ENCODE peak calls at places on chromosomes 2 and 18, in four cellular contexts. D is body of pancreas, U is A549, T is upper lobe of left lung. I is an unnamed sample.

GRCh38 chr2:237141556-237141955 is 55.9 kb downstream of the COPS8 start:
- ATAC-seq in U (no peak), D (peak; percentile 47), T (peak; percentile 50), I (no peak)

GRCh38 chr2:72843301-72843700 is 17.5 kb upstream of the EXOC6B start:
- ATAC-seq in D (no peak), T (no peak), U (no peak), I (no peak)

GRCh38 chr2:27906074-27906473 is 15.5 kb downstream of the BABAM2 start:
- ATAC-seq in T (no peak), D (no peak), U (no peak), I (no peak)

GRCh38 chr18:2442726-2443275 is 128.5 kb downstream of the METTL4 start:
- ATAC-seq in T (no peak), U (no peak), D (no peak), I (no peak)

GRCh38 chr18:6971823-6972478 is 145.6 kb downstream of the LAMA1 start:
- ATAC-seq in D (no peak), T (no peak), U (no peak), I (no peak)

GRCh38 chr2:16663121-16663905 is 2.3 kb downstream of the CYRIA start:
- ATAC-seq in U (no peak), D (no peak), T (peak; percentile 36), I (no peak)

GRCh38 chr2:12170151-12170550 is 423.7 kb downstream of the LPIN1 start:
- ATAC-seq in U (no peak), T (peak; percentile 6), D (no peak), I (peak; percentile 21)

GRCh38 chr2:69505710-69506109 is 68.5 kb upstream of the NFU1 start:
- ATAC-seq in D (no peak), T (peak; percentile 70), U (no peak), I (no peak)

GRCh38 chr2:85231242-85231805 is 96.5 kb downstream of the TGOLN2 start:
- ATAC-seq in U (peak; percentile 27), D (no peak), T (peak; percentile 18), I (no peak)

GRCh38 chr2:44753552-44754285 is 187.8 kb upstream of the SIX3 start:
- ATAC-seq in U (no peak), D (no peak), T (no peak), I (no peak)

GRCh38 chr2:222752731-222753130 is 81.3 kb downstream of the MOGAT1 start:
- ATAC-seq in T (no peak), U (no peak), D (no peak), I (no peak)

GRCh38 chr2:10361220-10361588 is 58.5 kb downstream of the HPCAL1 start:
- ATAC-seq in T (no peak), U (no peak), D (no peak), I (no peak)

GRCh38 chr2:54574107-54574859 is 118.2 kb downstream of the SPTBN1 start:
- ATAC-seq in U (peak; percentile 5), T (peak; percentile 56), D (no peak), I (peak; percentile 35)

GRCh38 chr2:12816379-12817306 is 99.9 kb downstream of the TRIB2 start:
- ATAC-seq in T (no peak), U (no peak), D (no peak), I (no peak)

GRCh38 chr18:21740474-21740723 is 193 bp upstream of the MIB1 start:
- ATAC-seq in U (peak; percentile 96), T (peak; percentile 99), D (peak; percentile 98), I (peak; percentile 99)

GRCh38 chr2:197893403-197894177 is 89.2 kb downstream of the PLCL1 start:
- ATAC-seq in T (no peak), D (peak; percentile 42), U (no peak), I (no peak)

GRCh38 chr2:210730672-210731071 is 174.3 kb downstream of the CPS1 start:
- ATAC-seq in T (no peak), U (no peak), D (no peak), I (no peak)

GRCh38 chr2:138601438-138602165 is 100.0 kb downstream of the SPOPL start:
- ATAC-seq in T (no peak), U (no peak), D (no peak), I (no peak)

GRCh38 chr2:171319164-171319810 is 114.5 kb downstream of the METTL8 start:
- ATAC-seq in T (no peak), D (no peak), U (no peak), I (no peak)

GRCh38 chr2:1613731-1614354 is 130.5 kb downstream of the PXDN start:
- ATAC-seq in U (no peak), D (no peak), T (peak; percentile 88), I (peak; percentile 48)

GRCh38 chr2:177611310-177611886 is 218.8 kb downstream of the AGPS start:
- ATAC-seq in T (no peak), D (peak; percentile 30), U (no peak), I (no peak)

GRCh38 chr2:156325671-156326385 is 6.7 kb downstream of the NR4A2 start:
- ATAC-seq in U (no peak), T (no peak), D (no peak), I (no peak)

GRCh38 chr2:156321243-156321904 is 11.1 kb downstream of the NR4A2 start:
- ATAC-seq in U (peak; percentile 16), T (no peak), D (no peak), I (no peak)

GRCh38 chr2:156322103-156322671 is 10.3 kb downstream of the NR4A2 start:
- ATAC-seq in T (no peak), D (no peak), U (no peak), I (no peak)

GRCh38 chr2:156322681-156323211 is 9.8 kb downstream of the NR4A2 start:
- ATAC-seq in D (no peak), T (no peak), U (no peak), I (no peak)

DNA sequence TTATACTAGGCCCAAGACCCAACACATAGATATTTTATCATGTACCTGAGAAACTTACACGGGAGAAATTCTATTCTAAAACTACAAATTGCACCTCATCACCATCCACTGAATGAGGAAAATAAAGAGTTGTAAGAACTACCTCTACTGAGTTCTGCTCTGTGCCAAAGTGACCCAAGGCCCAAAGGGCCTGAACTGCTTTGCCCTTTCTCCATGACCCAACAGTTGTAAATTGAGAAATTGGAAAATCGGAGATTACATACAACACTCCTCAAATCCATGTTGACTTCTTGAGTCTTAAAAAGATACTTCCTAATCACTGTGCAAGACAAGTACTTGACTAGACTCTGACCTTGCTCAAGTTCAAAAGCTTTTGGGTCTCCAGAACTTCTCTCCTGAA is 8.8 kb downstream of the NR4A2 start:
- ATAC-seq in U (no peak), T (no peak), D (no peak), I (no peak)
- TF ChIP-seq POLR2A in U (no peak), T (no peak), D (no peak), I (no peak)

DNA sequence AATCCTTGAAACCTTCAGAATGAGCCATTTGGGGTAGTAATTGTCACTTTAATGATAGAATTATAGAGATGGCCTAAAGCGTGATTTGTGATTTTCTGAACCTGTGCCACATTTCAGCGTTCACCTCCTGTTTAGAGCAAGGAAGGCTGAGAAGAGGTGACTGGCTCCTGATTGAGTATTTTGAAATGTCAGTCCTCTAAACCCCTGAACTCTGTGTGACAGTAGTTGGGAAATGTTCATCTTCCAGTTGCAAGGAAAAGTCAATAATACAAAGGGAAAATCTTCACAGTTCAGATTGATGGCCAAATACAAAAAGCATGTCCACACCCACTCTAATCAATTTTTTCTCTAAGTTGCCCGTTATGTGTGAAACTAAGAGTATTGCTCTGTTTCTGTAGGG is 305.2 kb downstream of the ARHGAP15 start:
- ATAC-seq in T (no peak), U (no peak), D (no peak), I (no peak)
- H3K4me3 ChIP-seq in T (no peak overlapping the region), U (no peak overlapping the region), D (no peak overlapping the region), I (no peak overlapping the region)

DNA sequence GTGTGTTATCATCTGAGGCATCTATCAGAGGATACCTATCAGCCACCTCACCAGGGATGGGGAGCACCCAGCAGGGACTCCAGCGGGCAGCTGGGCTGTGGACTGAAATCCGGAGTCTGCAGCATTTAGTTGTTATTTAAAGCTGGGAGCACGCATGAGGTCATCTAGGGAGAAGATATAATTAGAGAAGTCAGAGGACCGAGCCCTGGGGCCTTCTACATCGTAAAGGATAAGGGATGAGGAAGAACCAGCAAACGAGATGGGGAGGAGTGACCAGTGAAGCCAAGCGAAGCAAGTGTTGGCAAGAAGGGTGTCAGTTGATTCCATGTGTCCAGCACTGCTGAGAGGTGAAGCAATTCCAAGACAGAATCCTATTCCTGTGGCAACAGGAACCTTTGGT is 70.3 kb downstream of the STEAP3 start:
- ATAC-seq in D (no peak), U (no peak), T (no peak), I (no peak)
- H3K27ac ChIP-seq in D (no peak overlapping the region), U (no peak overlapping the region), T (no peak overlapping the region), I (no peak overlapping the region)

DNA sequence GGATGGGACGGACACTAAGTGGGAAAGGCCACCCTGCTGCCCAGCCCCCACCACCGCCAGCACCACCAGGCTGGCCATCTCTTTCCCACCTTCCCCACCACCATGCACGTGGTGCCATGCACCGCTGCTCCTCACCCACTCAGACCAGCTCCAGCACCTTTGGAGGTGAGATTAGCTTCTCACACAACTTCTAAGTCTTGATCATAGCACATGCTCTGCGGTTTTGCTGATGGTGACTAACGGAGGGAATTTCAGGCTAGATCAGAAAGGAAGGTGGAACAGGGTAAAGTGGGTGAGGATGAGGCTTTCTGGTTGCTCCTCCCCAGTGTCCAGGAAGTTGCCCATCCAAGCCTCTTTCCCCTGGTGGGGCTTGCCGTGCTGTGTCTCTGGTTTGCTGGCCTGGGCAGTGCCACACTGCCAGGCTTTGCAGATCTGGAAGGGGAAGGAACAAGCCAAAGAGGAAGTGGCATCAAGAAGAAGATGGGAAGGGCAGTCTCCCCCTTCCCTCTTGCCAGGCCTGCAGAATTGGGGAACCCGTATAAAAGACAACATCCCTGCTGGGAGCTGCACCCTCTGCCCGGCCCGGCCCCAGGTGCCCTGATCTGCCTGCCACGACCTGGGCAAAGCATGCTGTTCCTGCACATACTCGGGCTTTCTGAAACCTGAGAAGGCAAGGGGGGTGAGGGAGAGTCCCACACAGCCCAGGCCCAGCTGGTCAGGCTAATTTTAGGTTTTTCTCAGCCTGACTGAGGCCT is 44.3 kb upstream of the CAB39 start:
- ATAC-seq in U (no peak), D (no peak), T (peak; percentile 77), I (peak; percentile 62)
- TF ChIP-seq POLR2A in U (no peak), D (no peak), T (no peak), I (no peak)

DNA sequence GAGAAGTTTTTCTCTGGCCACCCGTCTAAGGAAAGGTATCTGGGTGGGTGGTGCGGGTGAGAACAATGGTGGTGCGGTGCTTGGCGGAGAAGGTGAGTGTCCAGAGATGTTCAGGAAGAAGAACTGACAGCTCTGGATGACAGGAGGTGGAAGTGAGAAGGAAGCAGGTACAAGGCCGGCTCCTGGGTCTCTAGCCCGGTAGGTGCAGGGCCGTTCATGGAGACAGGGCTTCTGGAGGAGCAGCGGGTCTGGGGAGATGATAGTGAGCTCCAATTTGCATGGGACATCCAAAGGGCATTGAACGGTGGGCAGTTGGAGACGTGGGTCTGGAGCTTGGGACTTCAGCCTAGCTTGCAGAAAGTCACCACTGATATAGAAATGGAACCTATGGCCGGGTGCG is 979 bp upstream of the FAHD2B start:
- ATAC-seq in D (no peak), U (no peak), T (no peak), I (no peak)
- H3K4me3 ChIP-seq in D (no peak overlapping the region), U (no peak overlapping the region), T (no peak overlapping the region), I (no peak overlapping the region)

DNA sequence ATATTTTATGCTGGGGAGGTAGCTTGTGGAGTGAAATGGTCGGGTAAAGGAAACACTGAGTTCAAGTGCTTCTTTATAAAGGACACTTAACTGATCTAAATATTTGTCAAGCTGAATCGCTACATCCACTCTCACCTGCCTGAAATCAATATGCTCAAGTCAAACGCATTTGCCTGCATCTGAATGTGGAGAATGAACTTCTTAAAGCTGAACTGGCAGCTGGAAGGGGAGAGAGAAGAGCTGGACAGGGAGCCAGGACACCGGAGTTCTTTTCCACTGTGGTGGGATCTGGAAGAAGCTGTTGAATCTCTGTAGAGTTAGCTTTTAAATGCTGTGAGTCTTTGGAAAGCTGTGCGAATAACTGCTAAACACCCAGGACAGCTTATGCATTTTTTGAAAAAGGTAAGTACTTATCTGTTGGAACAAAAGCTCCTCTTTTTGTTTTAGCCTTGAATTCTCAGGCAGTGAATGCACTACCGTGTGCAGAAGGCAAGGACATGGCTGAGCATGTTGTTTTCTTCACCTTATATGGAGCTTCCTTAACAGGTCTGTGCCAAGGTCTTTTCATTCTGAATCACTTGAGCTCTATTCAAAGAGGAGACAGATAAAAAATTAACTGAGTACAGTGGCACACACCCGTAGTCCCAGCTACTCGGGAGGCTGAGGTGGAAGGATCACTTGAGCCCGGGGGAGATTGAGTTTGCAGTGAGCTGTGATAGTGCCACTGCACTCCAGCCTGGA is 74.2 kb upstream of the KLF7 start:
- ATAC-seq in U (no peak), D (no peak), T (peak; percentile 22), I (peak; percentile 52)
- H3K27ac ChIP-seq in U (peak overlapping the region; percentile 73), D (no peak overlapping the region), T (peak overlapping the region; percentile 65), I (peak overlapping the region; percentile 66)

I was measured in gastroesophageal sphincter.